ENCODE peak calls at places on chromosomes 2 and 18, in nine cellular contexts. X is A549, F is IMR-90, B is endothelial cell of umbilical vein, Q is heart left ventricle, P is gastrocnemius medialis, K is transverse colon, D is body of pancreas, J is adrenal gland. L is an unnamed sample.

GRCh38 chr2:119184512-119184911 is 26.0 kb upstream of the C1QL2 start:
- DNase-seq in K (no peak), Q (no peak), D (no peak), J (peak; percentile 26), P (no peak), X (no peak), B (no peak), F (no peak), L (no peak)

GRCh38 chr2:21453728-21454127 is 330.0 kb downstream of the TDRD15 start:
- DNase-seq in P (no peak), D (no peak), K (no peak), X (no peak), J (no peak), Q (no peak), B (no peak), F (peak; percentile 61), L (no peak)

GRCh38 chr2:9138507-9139085 is 68.0 kb upstream of the ASAP2 start:
- DNase-seq in P (no peak), F (no peak), K (no peak), X (peak; percentile 61), B (peak; percentile 32), D (no peak), J (no peak), Q (no peak), L (no peak)

GRCh38 chr2:49222975-49223528 is 68.7 kb upstream of the FSHR start:
- DNase-seq in X (no peak), Q (no peak), F (no peak), B (no peak), P (no peak), K (no peak), J (no peak), D (no peak), L (no peak)

GRCh38 chr2:226115102-226115831 is 684.4 kb downstream of the IRS1 start:
- DNase-seq in X (peak; percentile 92), D (no peak), B (peak; percentile 51), F (peak; percentile 99), Q (no peak), J (no peak), P (no peak), K (no peak), L (no peak)

GRCh38 chr2:30323499-30323898 is 92.2 kb downstream of the LBH start:
- DNase-seq in B (no peak), P (no peak), X (no peak), F (no peak), D (no peak), Q (no peak), J (no peak), K (no peak), L (no peak)

GRCh38 chr2:172134270-172134669 is 31.6 kb upstream of the DLX2 start:
- DNase-seq in D (no peak), J (no peak), F (no peak), X (no peak), K (no peak), B (no peak), P (no peak), Q (no peak), L (no peak)

GRCh38 chr2:43637030-43637803 is at the start of gene PLEKHH2:
- DNase-seq in J (peak; percentile 92), P (peak; percentile 79), Q (peak; percentile 92), F (peak; percentile 83), X (peak; percentile 91), D (peak; percentile 89), K (peak; percentile 91), B (peak; percentile 84), L (peak; percentile 27)

GRCh38 chr2:1546901-1547300 is 133.6 kb downstream of the TPO start:
- DNase-seq in D (no peak), B (no peak), X (no peak), J (no peak), P (no peak), K (no peak), Q (no peak), F (no peak), L (no peak)

GRCh38 chr18:39835303-39836030 is 2119.6 kb upstream of the PIK3C3 start:
- DNase-seq in X (peak; percentile 1), F (peak; percentile 2), B (no peak), K (no peak), Q (no peak), D (no peak), J (no peak), P (no peak), L (no peak)

DNA sequence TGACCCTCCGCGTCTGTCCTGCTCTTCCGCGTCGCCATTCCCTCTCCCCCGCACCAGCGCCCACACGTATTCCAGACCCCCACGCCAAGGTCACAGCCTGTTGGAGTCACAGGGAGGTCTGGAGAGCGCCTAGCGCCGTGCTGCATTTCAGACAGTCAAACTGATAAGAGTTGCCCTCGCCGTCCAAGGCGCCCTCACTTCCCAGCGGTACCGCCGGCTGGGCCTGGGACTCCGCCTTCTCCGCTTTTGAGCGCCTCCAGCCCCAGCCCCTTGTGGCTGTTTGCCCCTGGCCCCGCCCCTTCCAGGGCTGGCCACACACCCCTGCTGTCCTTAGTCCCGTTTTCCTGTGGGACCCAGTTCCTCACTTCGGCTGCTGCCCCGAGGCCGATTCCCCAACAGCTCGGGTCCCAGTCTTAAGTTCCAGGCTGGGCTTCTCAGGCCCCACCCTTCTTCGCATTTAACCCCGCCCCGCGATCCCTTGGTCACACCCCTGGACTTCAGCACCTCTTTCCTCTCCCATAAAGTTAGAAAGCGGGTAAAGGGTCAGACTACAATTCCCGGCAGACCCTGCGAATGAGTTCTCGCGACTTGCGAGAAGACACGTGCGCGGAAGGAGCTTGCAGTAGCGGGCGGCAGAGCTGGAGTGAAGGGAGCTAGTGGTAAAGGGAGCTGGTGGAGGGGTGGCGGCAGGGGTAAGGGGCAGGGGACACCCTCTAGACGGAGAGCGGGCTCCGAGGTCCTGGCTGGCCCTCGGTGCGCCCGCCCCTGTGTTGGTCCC is at the start of gene GMPPA:
- DNase-seq in J (peak; percentile 96), F (peak; percentile 99), P (peak; percentile 98), X (peak; percentile 98), Q (peak; percentile 96), B (peak; percentile 99), K (peak; percentile 98), D (peak; percentile 98), L (peak; percentile 87)
- TF ChIP-seq POLR2A in J (peak; percentile 62), F (peak; percentile 86), P (peak; percentile 83), X (peak; percentile 89), Q (peak; percentile 61), B (peak; percentile 87), K (peak; percentile 85), D (peak; percentile 83), L (peak; percentile 49)

DNA sequence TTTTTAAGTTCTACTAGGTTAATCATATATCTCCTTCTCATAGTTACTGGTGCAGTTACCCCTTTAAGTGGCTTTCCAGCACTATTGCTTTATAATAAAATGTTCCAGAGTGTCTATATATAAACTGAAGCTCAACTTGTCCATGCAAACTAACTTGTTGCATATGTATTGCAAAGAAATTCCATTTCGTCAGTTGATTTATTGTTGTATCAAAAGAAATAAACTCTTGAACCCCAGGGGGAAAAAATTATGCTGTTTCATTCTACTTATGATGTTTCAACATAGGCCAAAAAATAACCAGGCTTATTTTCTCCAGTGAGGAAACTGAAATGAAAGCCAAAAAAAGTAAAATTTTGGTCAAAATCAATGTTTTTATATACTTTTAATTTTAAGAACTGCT is 491.9 kb downstream of the NR4A2 start:
- DNase-seq in F (no peak), J (no peak), P (no peak), X (no peak), D (no peak), K (no peak), Q (no peak), B (no peak), L (no peak)
- H3K4me1 ChIP-seq in F (no peaks in the 10 kb centered on the region), J (no peaks in the 10 kb centered on the region), P (no peaks in the 10 kb centered on the region), X (no peaks in the 10 kb centered on the region), D (no peaks in the 10 kb centered on the region), K (no peaks in the 10 kb centered on the region), Q (no peaks in the 10 kb centered on the region), B (no peaks in the 10 kb centered on the region), L (no peaks in the 10 kb centered on the region)

GRCh38 chr2:234307322-234307961 is 189.4 kb downstream of the ARL4C start:
- DNase-seq in F (no peak), D (no peak), J (no peak), K (no peak), B (no peak), P (no peak), Q (no peak), X (no peak), L (no peak)

GRCh38 chr2:234308073-234308813 is 188.6 kb downstream of the ARL4C start:
- DNase-seq in K (no peak), B (no peak), F (peak; percentile 39), X (peak; percentile 86), P (no peak), D (no peak), J (no peak), Q (no peak), L (no peak)

GRCh38 chr2:234304945-234305344 is 191.9 kb downstream of the ARL4C start:
- DNase-seq in F (peak; percentile 43), Q (no peak), J (no peak), P (no peak), D (no peak), B (no peak), X (peak; percentile 86), K (no peak), L (no peak)

GRCh38 chr2:234305846-234306245 is 191.0 kb downstream of the ARL4C start:
- DNase-seq in D (no peak), K (no peak), J (no peak), Q (no peak), P (no peak), B (no peak), F (peak; percentile 41), X (no peak), L (no peak)

GRCh38 chr2:234306426-234307173 is 190.3 kb downstream of the ARL4C start:
- DNase-seq in K (no peak), Q (no peak), D (no peak), X (no peak), B (no peak), J (no peak), P (no peak), F (no peak), L (no peak)
- H3K27ac ChIP-seq in K (no peak overlapping the region), Q (no peak overlapping the region), D (no peak overlapping the region), X (peak overlapping the region; percentile 88), B (no peak overlapping the region), J (no peak overlapping the region), P (no peak overlapping the region), F (no peak overlapping the region), L (no peak overlapping the region)

DNA sequence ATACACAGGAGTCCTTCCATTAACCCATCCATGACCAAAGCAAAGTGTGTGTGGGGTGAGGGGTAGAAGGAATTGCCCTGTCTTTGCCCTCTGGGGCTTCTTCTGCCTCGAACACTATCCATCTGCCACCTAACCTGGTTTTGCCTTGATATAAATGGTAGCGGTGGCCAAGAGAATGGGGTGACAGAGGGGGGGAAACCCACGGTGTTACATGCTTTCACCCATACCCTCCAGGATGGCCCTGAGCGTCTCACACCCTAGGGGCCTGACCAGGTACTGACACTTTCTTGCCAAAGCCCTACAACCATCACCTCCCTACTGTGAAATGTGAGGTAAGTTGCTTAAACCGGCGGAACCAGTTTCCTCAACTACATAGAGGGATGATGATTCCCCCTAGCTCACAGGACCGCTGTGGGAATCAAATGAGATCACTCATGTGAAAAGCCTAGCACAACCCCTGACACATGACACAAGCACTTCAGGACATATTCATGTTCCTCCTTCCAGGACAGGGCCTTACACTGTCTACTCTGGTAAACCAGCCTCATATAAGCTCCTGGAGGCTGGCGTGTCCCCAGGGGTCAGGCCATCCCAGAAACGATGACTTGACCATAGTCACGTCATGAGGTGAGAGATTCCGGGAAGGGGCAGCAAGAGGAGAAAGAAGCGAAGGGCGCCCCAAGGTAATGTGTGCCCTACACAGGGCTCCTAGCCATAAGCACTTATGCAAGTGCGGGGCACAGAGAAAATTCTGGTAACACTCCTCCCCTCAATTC is 49.7 kb downstream of the C2orf42 start:
- DNase-seq in Q (no peak), F (peak; percentile 53), P (peak; percentile 74), X (peak; percentile 77), J (peak; percentile 55), B (peak; percentile 25), D (peak; percentile 92), K (peak; percentile 71), L (peak; percentile 56)
- TF ChIP-seq POLR2A in Q (no peak), F (peak; percentile 37), P (peak; percentile 42), X (no peak), J (no peak), B (peak; percentile 33), D (peak; percentile 74), K (peak; percentile 28), L (no peak)

L was measured in esophagus squamous epithelium.